ENCODE peak calls at places on chromosomes 7 and 10, in ten cellular contexts. I is right lobe of liver, J is body of pancreas, B is GM12891, K is upper lobe of left lung, M is tibial nerve, W is GM12878, V is heart left ventricle, N is IMR-90, O is HepG2. Z is an unnamed sample.
A peak's percentile ranks its signal among the peaks of the same experiment; 100 is the strongest.

GRCh38 chr7:155798673-155799439 is 13.4 kb downstream of the SHH start:
- DNase-seq in M (no peak), I (peak; percentile 34), O (no peak), V (peak; percentile 27), B (no peak), N (no peak), J (no peak), K (no peak), W (no peak), Z (no peak)

GRCh38 chr10:73837072-73837471 is 25.7 kb upstream of the NDST2 start:
- DNase-seq in J (no peak), V (no peak), O (no peak), B (no peak), I (no peak), M (no peak), K (no peak), W (no peak), N (peak; percentile 81), Z (no peak)

GRCh38 chr10:62545155-62545554 is 171.0 kb downstream of the ZNF365 start:
- DNase-seq in I (no peak), W (no peak), B (no peak), V (no peak), N (no peak), M (no peak), K (no peak), J (no peak), O (no peak), Z (no peak)

GRCh38 chr10:28891058-28891713 is 213.9 kb downstream of the BAMBI start:
- DNase-seq in J (no peak), B (no peak), I (no peak), O (no peak), K (no peak), V (no peak), M (no peak), W (no peak), N (no peak), Z (no peak)

GRCh38 chr7:127186686-127187085 is 66.1 kb downstream of the GRM8 start:
- DNase-seq in M (no peak), W (no peak), J (no peak), O (no peak), B (no peak), K (no peak), N (no peak), V (no peak), I (no peak), Z (no peak)

GRCh38 chr10:44958196-44958896 is 1.3 kb upstream of the RASSF4 start:
- DNase-seq in O (no peak), M (peak; percentile 12), K (no peak), N (peak; percentile 70), W (no peak), B (no peak), J (peak; percentile 75), I (no peak), V (no peak), Z (peak; percentile 9)

GRCh38 chr7:101245147-101245668 is 327 bp upstream of the FIS1 start:
- DNase-seq in O (no peak), I (no peak), V (no peak), B (no peak), K (no peak), N (no peak), W (no peak), M (no peak), J (no peak), Z (no peak)

GRCh38 chr7:105972276-105972675 is 9.2 kb downstream of the CDHR3 start:
- DNase-seq in O (no peak), K (no peak), M (no peak), J (no peak), V (no peak), N (no peak), W (no peak), I (no peak), B (no peak), Z (no peak)

GRCh38 chr7:93890041-93890463 is 501 bp downstream of the TFPI2 start:
- DNase-seq in N (peak; percentile 63), K (peak; percentile 75), B (no peak), I (no peak), W (no peak), O (no peak), V (peak; percentile 51), M (no peak), J (peak; percentile 41), Z (peak; percentile 2)

GRCh38 chr10:131084791-131085585 is 226.5 kb downstream of the TCERG1L start:
- DNase-seq in V (no peak), J (no peak), M (no peak), I (no peak), K (peak; percentile 64), O (no peak), B (no peak), W (no peak), N (no peak), Z (no peak)

GRCh38 chr7:101688183-101688831 is 59.2 kb upstream of the MYL10 start:
- DNase-seq in M (peak; percentile 63), J (peak; percentile 77), O (peak; percentile 44), N (peak; percentile 46), I (peak; percentile 85), K (peak; percentile 98), W (no peak), B (peak; percentile 91), V (peak; percentile 92), Z (peak; percentile 77)

GRCh38 chr7:127792528-127793342 is 140.7 kb downstream of the SND1 start:
- DNase-seq in N (no peak), I (peak; percentile 57), V (no peak), J (peak; percentile 24), O (peak; percentile 23), M (no peak), K (no peak), B (no peak), W (no peak), Z (peak; percentile 70)

GRCh38 chr10:102729090-102730026 is 14.4 kb upstream of the WBP1L start:
- DNase-seq in M (peak; percentile 82), K (peak; percentile 94), I (peak; percentile 87), N (peak; percentile 73), W (no peak), B (peak; percentile 42), O (peak; percentile 56), V (peak; percentile 94), J (peak; percentile 85), Z (peak; percentile 87)

GRCh38 chr7:108147031-108147563 is 16.9 kb upstream of the LAMB4 start:
- DNase-seq in M (no peak), O (no peak), W (no peak), B (no peak), K (peak; percentile 1), V (peak; percentile 54), J (no peak), I (no peak), N (no peak), Z (no peak)

GRCh38 chr7:25638590-25638989 is 410.3 kb upstream of the NPVF start:
- DNase-seq in M (no peak), O (no peak), J (peak; percentile 29), N (no peak), B (no peak), W (no peak), V (no peak), K (no peak), I (no peak), Z (no peak)

GRCh38 chr7:5450549-5451327 is 27.1 kb upstream of the TNRC18 start:
- DNase-seq in B (peak; percentile 72), I (peak; percentile 69), W (no peak), M (no peak), V (no peak), N (peak; percentile 34), K (peak; percentile 80), J (peak; percentile 58), O (peak; percentile 53), Z (peak; percentile 67)

GRCh38 chr10:6215241-6215640 is 12.5 kb downstream of the PFKFB3 start:
- DNase-seq in M (no peak), O (no peak), J (no peak), N (no peak), I (no peak), K (no peak), V (no peak), W (no peak), B (no peak), Z (no peak)

GRCh38 chr7:19920200-19920599 is 146.8 kb upstream of the TMEM196 start:
- DNase-seq in N (peak; percentile 41), J (no peak), W (no peak), K (no peak), I (no peak), O (no peak), M (no peak), B (no peak), V (no peak), Z (no peak)
- TF ChIP-seq POLR2A in N (no peak), J (no peak), W (no peak), K (no peak), I (no peak), O (no peak), M (no peak), B (no peak), V (no peak), Z (no peak)

GRCh38 chr7:149228831-149229471 is 10.5 kb upstream of the ZNF212 start:
- DNase-seq in I (no peak), B (no peak), O (no peak), W (no peak), M (no peak), V (no peak), J (no peak), K (no peak), N (no peak), Z (no peak)
- TF ChIP-seq POLR2A in I (no peak), B (no peak), O (no peak), W (no peak), M (no peak), V (no peak), J (no peak), K (no peak), N (no peak), Z (no peak)

GRCh38 chr10:111113961-111114830 is 37.4 kb downstream of the ADRA2A start:
- DNase-seq in O (no peak), N (no peak), B (no peak), W (no peak), M (no peak), K (peak; percentile 22), J (no peak), I (no peak), V (no peak), Z (no peak)
- TF ChIP-seq POLR2A in O (no peak), N (no peak), B (no peak), W (no peak), M (no peak), K (no peak), J (no peak), I (no peak), V (no peak), Z (no peak)

DNA sequence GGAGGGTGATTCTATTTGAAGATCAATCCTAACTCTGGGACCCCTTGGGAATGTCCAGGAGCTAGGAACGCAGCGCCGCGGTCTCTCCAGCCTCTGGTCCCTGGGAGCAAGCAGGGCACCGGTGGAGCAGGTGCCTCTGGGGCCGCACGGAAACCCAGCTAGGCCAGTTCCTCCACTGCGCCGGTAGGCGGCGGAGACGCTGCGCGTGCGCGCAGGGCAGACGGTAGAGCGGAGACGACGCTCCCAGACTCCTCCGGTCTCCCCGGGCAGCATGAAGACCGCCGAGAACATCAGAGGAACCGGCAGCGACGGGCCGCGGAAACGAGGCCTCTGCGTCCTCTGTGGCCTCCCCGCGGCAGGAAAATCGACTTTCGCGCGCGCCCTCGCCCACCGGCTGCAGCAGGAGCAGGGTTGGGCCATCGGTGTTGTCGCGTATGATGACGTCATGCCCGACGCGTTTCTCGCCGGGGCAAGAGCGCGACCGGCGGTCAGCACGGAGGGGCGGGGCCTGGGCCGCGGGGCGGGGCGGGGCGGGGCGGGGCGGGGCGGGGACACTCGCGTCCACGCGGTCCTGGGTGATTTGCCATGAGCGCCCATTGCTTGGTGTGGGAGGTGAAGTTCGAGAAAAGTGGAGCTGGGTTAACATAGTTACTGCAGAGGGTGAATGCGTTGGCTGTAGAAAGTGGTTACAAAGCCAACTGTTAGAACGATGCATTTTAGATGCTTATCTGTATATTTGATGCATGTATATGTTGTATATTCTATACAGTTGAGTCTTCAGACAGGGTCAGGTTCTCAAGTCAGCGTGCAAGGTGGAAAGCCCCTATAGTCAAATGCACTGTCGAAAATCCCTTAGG is at the start of gene PSTK:
- DNase-seq in J (peak; percentile 91), K (peak; percentile 96), M (peak; percentile 77), B (peak; percentile 91), O (peak; percentile 81), N (peak; percentile 92), V (peak; percentile 96), W (peak; percentile 66), I (peak; percentile 95), Z (peak; percentile 97)
- TF ChIP-seq POLR2A in J (peak; percentile 66), K (no peak), M (peak; percentile 51), B (peak; percentile 83), O (peak; percentile 81), N (peak; percentile 31), V (no peak), W (peak; percentile 97), I (peak; percentile 77), Z (peak; percentile 86)